ENCODE peak calls at places on chromosomes 3 and 15, in four cellular contexts. One of them, this sample, is unnamed.
A peak's percentile ranks its signal among the peaks of the same experiment; 100 is the strongest.

GRCh38 chr15:68807249-68807648 is 13.4 kb downstream of the ANP32A start:
- DNase-seq in A549: no peak
- DNase-seq in GM12878: no peak
- DNase-seq in K562: no peak
- DNase-seq in this sample: no peak

GRCh38 chr15:96345560-96346389 is 15.3 kb downstream of the NR2F2 start:
- DNase-seq in K562: no peak
- DNase-seq in A549: peak; percentile 94
- DNase-seq in GM12878: no peak
- DNase-seq in this sample: peak; percentile 83

GRCh38 chr3:47418167-47419082 is 37.6 kb downstream of the PTPN23 start:
- DNase-seq in A549: peak; percentile 40
- DNase-seq in K562: no peak
- DNase-seq in GM12878: no peak
- DNase-seq in this sample: no peak

GRCh38 chr15:33150516-33150915 is 44.0 kb downstream of the FMN1 start:
- DNase-seq in A549: no peak
- DNase-seq in K562: no peak
- DNase-seq in GM12878: no peak
- DNase-seq in this sample: no peak

GRCh38 chr3:192917508-192918274 is at the start of gene MB21D2:
- DNase-seq in K562: peak; percentile 48
- DNase-seq in A549: peak; percentile 66
- DNase-seq in GM12878: no peak
- DNase-seq in this sample: peak; percentile 80

GRCh38 chr3:99645277-99646106 is 7.1 kb downstream of the COL8A1 start:
- DNase-seq in A549: no peak
- DNase-seq in K562: peak; percentile 8
- DNase-seq in GM12878: no peak
- DNase-seq in this sample: peak; percentile 81

GRCh38 chr15:94387854-94388441 is 156.6 kb downstream of the MCTP2 start:
- DNase-seq in A549: no peak
- DNase-seq in GM12878: peak; percentile 5
- DNase-seq in K562: no peak
- DNase-seq in this sample: no peak

GRCh38 chr3:172446198-172446597 is 2.1 kb downstream of the GHSR start:
- DNase-seq in K562: no peak
- DNase-seq in A549: no peak
- DNase-seq in GM12878: no peak
- DNase-seq in this sample: no peak

GRCh38 chr15:82828064-82828463 is 18.6 kb downstream of the WHAMM start:
- DNase-seq in K562: no peak
- DNase-seq in GM12878: no peak
- DNase-seq in A549: no peak
- DNase-seq in this sample: no peak

GRCh38 chr3:126572343-126572742 is 13.6 kb upstream of the C3orf22 start:
- DNase-seq in GM12878: no peak
- DNase-seq in A549: no peak
- DNase-seq in K562: no peak
- DNase-seq in this sample: no peak

GRCh38 chr15:63312286-63312685 is 34.9 kb downstream of the APH1B start:
- DNase-seq in K562: no peak
- DNase-seq in A549: no peak
- DNase-seq in GM12878: no peak
- DNase-seq in this sample: no peak

GRCh38 chr15:42495361-42496212 is at the start of gene SNAP23:
- DNase-seq in A549: peak; percentile 92
- DNase-seq in K562: peak; percentile 94
- DNase-seq in GM12878: peak; percentile 61
- DNase-seq in this sample: peak; percentile 96

GRCh38 chr15:77921664-77922063 is 155.8 kb downstream of the TBC1D2B start:
- DNase-seq in GM12878: no peak
- DNase-seq in A549: no peak
- DNase-seq in K562: no peak
- DNase-seq in this sample: no peak

GRCh38 chr3:142243134-142243533 is 17.7 kb upstream of the GK5 start:
- DNase-seq in K562: no peak
- DNase-seq in A549: no peak
- DNase-seq in GM12878: no peak
- DNase-seq in this sample: no peak

GRCh38 chr3:172321035-172321434 is 127.2 kb downstream of the GHSR start:
- DNase-seq in K562: peak; percentile 29
- DNase-seq in A549: peak; percentile 14
- DNase-seq in GM12878: peak; percentile 20
- DNase-seq in this sample: peak; percentile 20

GRCh38 chr3:106570426-106570825 is 701.6 kb upstream of the CBLB start:
- DNase-seq in GM12878: no peak
- DNase-seq in K562: no peak
- DNase-seq in A549: no peak
- DNase-seq in this sample: no peak

GRCh38 chr3:13865106-13865505 is 14.8 kb downstream of the WNT7A start:
- DNase-seq in K562: no peak
- DNase-seq in A549: no peak
- DNase-seq in GM12878: no peak
- DNase-seq in this sample: no peak

GRCh38 chr3:98099848-98100247 is 12.9 kb downstream of the OR5AC2 start:
- DNase-seq in A549: no peak
- DNase-seq in K562: no peak
- DNase-seq in GM12878: no peak
- DNase-seq in this sample: no peak

GRCh38 chr3:48879994-48880377 is 18.7 kb downstream of the SLC25A20 start:
- DNase-seq in K562: no peak
- DNase-seq in GM12878: no peak
- DNase-seq in A549: no peak
- DNase-seq in this sample: no peak

GRCh38 chr3:66507631-66508260 is 6.9 kb upstream of the LRIG1 start:
- DNase-seq in GM12878: no peak
- DNase-seq in K562: no peak
- DNase-seq in A549: no peak
- DNase-seq in this sample: no peak

GRCh38 chr3:128073807-128074206 is 21.6 kb downstream of the SEC61A1 start:
- DNase-seq in K562: no peak
- DNase-seq in A549: no peak
- DNase-seq in GM12878: no peak
- DNase-seq in this sample: no peak

GRCh38 chr3:134483195-134483890 is 2.4 kb downstream of the ANAPC13 start:
- DNase-seq in GM12878: no peak
- DNase-seq in A549: no peak
- DNase-seq in K562: no peak
- DNase-seq in this sample: peak; percentile 91

GRCh38 chr15:76150971-76151598 is 91.3 kb downstream of the TMEM266 start:
- DNase-seq in A549: peak; percentile 88
- DNase-seq in GM12878: peak; percentile 77
- DNase-seq in K562: peak; percentile 83
- DNase-seq in this sample: peak; percentile 88

GRCh38 chr3:23663661-23664186 is 142.0 kb upstream of the UBE2E1 start:
- DNase-seq in K562: no peak
- DNase-seq in GM12878: no peak
- DNase-seq in A549: no peak
- DNase-seq in this sample: no peak

GRCh38 chr3:23665741-23666140 is 140.0 kb upstream of the UBE2E1 start:
- DNase-seq in A549: no peak
- DNase-seq in K562: no peak
- DNase-seq in GM12878: no peak
- DNase-seq in this sample: peak; percentile 70

GRCh38 chr3:23662079-23662617 is 143.6 kb upstream of the UBE2E1 start:
- DNase-seq in GM12878: no peak
- DNase-seq in K562: no peak
- DNase-seq in A549: no peak
- DNase-seq in this sample: peak; percentile 45

GRCh38 chr3:23663246-23663645 is 142.5 kb upstream of the UBE2E1 start:
- DNase-seq in GM12878: no peak
- DNase-seq in K562: no peak
- DNase-seq in A549: no peak
- DNase-seq in this sample: no peak

DNA sequence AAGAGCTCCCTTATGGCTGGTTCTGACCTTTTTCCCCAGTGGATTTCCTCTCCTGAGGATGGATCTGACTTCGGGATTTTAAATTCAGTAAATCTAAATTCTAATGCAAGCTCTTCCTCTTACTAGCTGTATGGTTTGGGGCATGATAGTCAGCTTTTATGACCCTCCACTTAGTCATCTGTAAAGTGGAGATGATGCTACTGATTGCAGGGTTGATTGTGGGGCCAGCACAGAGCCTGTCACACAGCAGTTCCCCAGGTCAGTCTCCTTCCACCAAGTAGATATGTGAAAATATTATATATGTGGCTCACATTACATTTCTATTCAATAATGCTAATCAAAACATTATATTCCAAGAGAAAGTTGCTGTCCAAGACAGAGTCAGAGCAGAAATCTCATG is 141.3 kb upstream of the UBE2E1 start:
- DNase-seq in GM12878: no peak
- DNase-seq in K562: no peak
- DNase-seq in A549: no peak
- DNase-seq in this sample: peak; percentile 56
- TF ChIP-seq ELK1 in GM12878: no peak
- TF ChIP-seq ELK1 in K562: no peak
- TF ChIP-seq ELK1 in A549: no peak
- TF ChIP-seq ELK1 in this sample: no peak

GRCh38 chr3:33496449-33496848 is 56.2 kb upstream of the UBP1 start:
- DNase-seq in A549: no peak
- DNase-seq in K562: no peak
- DNase-seq in GM12878: no peak
- DNase-seq in this sample: no peak
- TF ChIP-seq ELK1 in A549: no peak
- TF ChIP-seq ELK1 in K562: no peak
- TF ChIP-seq ELK1 in GM12878: no peak
- TF ChIP-seq ELK1 in this sample: no peak

DNA sequence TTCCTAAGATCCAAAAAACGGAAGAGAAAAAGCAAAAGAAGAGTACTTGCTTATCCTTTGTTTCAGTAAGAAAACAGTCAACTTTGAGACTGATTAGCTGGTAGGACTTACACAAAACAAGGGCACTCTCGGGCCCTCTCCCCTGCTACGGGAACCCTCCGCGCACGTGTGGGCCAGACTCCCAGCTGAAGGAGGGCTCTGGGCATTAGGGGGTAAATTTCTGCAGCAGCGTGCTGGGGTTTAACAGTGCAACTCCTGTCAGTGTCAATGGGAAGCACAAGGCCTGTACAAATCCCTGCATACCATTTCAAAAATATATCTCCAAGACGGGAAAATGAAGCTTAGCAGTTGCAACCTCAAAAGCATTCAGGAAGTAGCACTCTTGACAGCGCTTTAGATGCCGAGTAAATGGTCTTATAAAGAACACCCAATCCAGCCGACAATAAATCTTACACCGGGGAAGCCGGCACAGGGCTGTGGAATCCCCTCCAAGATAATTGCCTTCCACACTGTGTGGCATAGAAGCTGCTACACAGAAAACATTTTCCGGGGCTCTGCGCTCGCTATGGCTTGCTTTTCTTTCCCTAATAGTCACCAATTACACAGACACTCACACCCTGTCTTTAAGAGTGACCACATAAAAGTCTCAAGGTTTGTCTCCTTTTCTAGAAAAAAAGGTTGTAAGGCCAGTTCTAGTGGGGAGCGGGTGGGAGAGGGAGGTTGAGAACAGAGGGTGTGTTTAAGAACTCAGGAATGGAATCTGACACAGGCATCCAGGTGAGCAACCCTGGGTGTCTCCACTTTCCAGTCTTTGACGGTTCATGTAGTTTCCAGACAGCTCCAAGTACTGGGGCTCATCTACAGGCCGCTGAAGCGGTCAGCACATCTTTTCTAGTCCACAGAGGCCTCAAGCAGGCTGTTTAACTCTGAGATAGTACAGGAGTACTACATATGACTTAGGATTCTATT is 512.7 kb downstream of the FOXP1 start:
- DNase-seq in GM12878: no peak
- DNase-seq in K562: no peak
- DNase-seq in A549: no peak
- DNase-seq in this sample: no peak
- TF ChIP-seq ELK1 in GM12878: no peak
- TF ChIP-seq ELK1 in K562: no peak
- TF ChIP-seq ELK1 in A549: no peak
- TF ChIP-seq ELK1 in this sample: no peak

GRCh38 chr15:32030795-32031194 is 480 bp downstream of the CHRNA7 start:
- DNase-seq in A549: no peak
- DNase-seq in K562: no peak
- DNase-seq in GM12878: no peak
- DNase-seq in this sample: no peak
- TF ChIP-seq ELK1 in A549: no peak
- TF ChIP-seq ELK1 in K562: no peak
- TF ChIP-seq ELK1 in GM12878: no peak
- TF ChIP-seq ELK1 in this sample: no peak

DNA sequence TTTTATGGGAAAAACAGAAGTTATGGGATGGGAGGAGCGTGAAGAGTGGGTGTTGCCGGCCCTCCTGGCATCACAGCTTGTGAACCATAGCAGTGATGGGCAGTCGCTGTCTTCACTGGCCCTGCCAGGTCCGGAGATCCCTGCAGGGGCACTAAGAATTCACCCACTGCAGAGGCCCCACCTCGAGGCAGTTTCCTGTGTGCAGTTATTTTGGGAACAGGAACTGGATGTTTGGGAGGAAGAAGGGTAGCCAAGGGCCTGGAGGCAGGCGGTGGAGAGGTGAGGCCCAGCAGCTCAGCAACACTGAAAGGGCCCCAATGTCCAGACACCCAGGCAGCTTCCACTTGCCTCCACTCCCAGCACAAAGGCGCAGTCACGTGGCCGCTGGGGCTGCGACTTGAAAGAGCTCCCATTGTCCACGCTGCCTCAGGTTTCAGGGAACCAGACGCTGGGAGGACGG is 255.6 kb downstream of the ZNF621 start:
- DNase-seq in A549: no peak
- DNase-seq in K562: no peak
- DNase-seq in GM12878: no peak
- DNase-seq in this sample: no peak
- TF ChIP-seq ELK1 in A549: no peak
- TF ChIP-seq ELK1 in K562: no peak
- TF ChIP-seq ELK1 in GM12878: no peak
- TF ChIP-seq ELK1 in this sample: no peak

GRCh38 chr15:59688888-59689625 is at the start of gene BNIP2:
- DNase-seq in K562: peak; percentile 92
- DNase-seq in A549: peak; percentile 98
- DNase-seq in GM12878: peak; percentile 92
- DNase-seq in this sample: peak; percentile 98

GRCh38 chr15:59688383-59688887 is 685 bp downstream of the BNIP2 start:
- DNase-seq in GM12878: peak; percentile 7
- DNase-seq in K562: no peak
- DNase-seq in A549: peak; percentile 25
- DNase-seq in this sample: peak; percentile 77

GRCh38 chr15:59687831-59688230 is 1.3 kb downstream of the BNIP2 start:
- DNase-seq in A549: no peak
- DNase-seq in K562: no peak
- DNase-seq in GM12878: peak; percentile 5
- DNase-seq in this sample: peak; percentile 44

GRCh38 chr15:59689626-59690236 is 611 bp upstream of the BNIP2 start:
- DNase-seq in A549: no peak
- DNase-seq in K562: no peak
- DNase-seq in GM12878: no peak
- DNase-seq in this sample: peak; percentile 47

GRCh38 chr15:59691194-59691805 is 2.2 kb upstream of the BNIP2 start:
- DNase-seq in A549: peak; percentile 36
- DNase-seq in GM12878: peak; percentile 13
- DNase-seq in K562: no peak
- DNase-seq in this sample: peak; percentile 58
- TF ChIP-seq ELK1 in A549: no peak
- TF ChIP-seq ELK1 in GM12878: no peak
- TF ChIP-seq ELK1 in K562: no peak
- TF ChIP-seq ELK1 in this sample: no peak

This sample was measured in IMR-90.